ENCODE peak calls at places on chromosomes 4 and X, in four cellular contexts. O is aorta; F is stimulated activated naive B cell treated with anti-CD40 and anti-IgM and Interleukin-4, amounts not matched to agents 10 μg/mL and 1 μg/mL and 100 μg/mL, for 72 hours; H is tibial nerve. Y is an unnamed sample.

GRCh38 chrX:80285131-80285773 is 135.0 kb upstream of the TENT5D start:
- DNase-seq in H (no peak), O (no peak), F (no peak), Y (no peak)

GRCh38 chr4:52577285-52577968 is 81.7 kb downstream of the USP46 start:
- DNase-seq in F (no peak), O (no peak), H (no peak), Y (no peak)

GRCh38 chr4:109989044-109989443 is 76.4 kb downstream of the EGF start:
- DNase-seq in H (no peak), O (no peak), F (no peak), Y (no peak)

GRCh38 chrX:40700640-40701342 is 34.6 kb downstream of the MED14 start:
- DNase-seq in F (no peak), H (no peak), O (no peak), Y (no peak)

GRCh38 chr4:163330828-163331628 is 1.4 kb downstream of the NPY1R start:
- DNase-seq in O (peak; percentile 69), F (no peak), H (no peak), Y (no peak)

GRCh38 chrX:151393514-151393913 is 3.5 kb upstream of the VMA21 start:
- DNase-seq in O (no peak), H (no peak), F (no peak), Y (no peak)

GRCh38 chr4:42425146-42426065 is 28.1 kb downstream of the SHISA3 start:
- DNase-seq in F (no peak), H (no peak), O (no peak), Y (no peak)

GRCh38 chrX:1486749-1487361 is 34.1 kb upstream of the ASMTL start:
- DNase-seq in O (peak; percentile 76), H (no peak), F (no peak), Y (peak; percentile 60)

GRCh38 chr4:175419120-175419774 is 392.8 kb downstream of the GPM6A start:
- DNase-seq in H (no peak), O (no peak), F (no peak), Y (no peak)

GRCh38 chr4:70902577-70903281 is 560 bp downstream of the MOB1B start:
- DNase-seq in F (peak; percentile 5), O (no peak), H (peak; percentile 19), Y (no peak)

GRCh38 chrX:138519296-138519695 is 192.2 kb downstream of the FGF13 start:
- DNase-seq in F (no peak), O (no peak), H (no peak), Y (no peak)

GRCh38 chrX:101656817-101657216 is 2.8 kb downstream of the ARMCX2 start:
- DNase-seq in H (no peak), O (no peak), F (no peak), Y (no peak)

GRCh38 chr4:148542922-148543623 is 100.9 kb upstream of the NR3C2 start:
- DNase-seq in F (no peak), O (no peak), H (no peak), Y (no peak)

GRCh38 chr4:178665916-178666315 is 1223.7 kb upstream of the AGA start:
- DNase-seq in H (no peak), F (no peak), O (no peak), Y (no peak)

GRCh38 chr4:174217273-174218126 is 66.0 kb downstream of the FBXO8 start:
- DNase-seq in H (no peak), F (no peak), O (peak; percentile 73), Y (peak; percentile 21)

GRCh38 chrX:43560247-43560946 is 95.7 kb upstream of the MAOA start:
- DNase-seq in O (no peak), H (no peak), F (no peak), Y (no peak)

GRCh38 chrX:15336023-15336413 is 695 bp upstream of the PIGA start:
- DNase-seq in H (peak; percentile 7), F (peak; percentile 45), O (no peak), Y (no peak)

GRCh38 chrX:134990475-134991473 is at the start of gene SMIM10:
- DNase-seq in F (peak; percentile 9), H (peak; percentile 65), O (peak; percentile 93), Y (peak; percentile 69)

GRCh38 chr4:17636696-17637351 is 22.4 kb downstream of the MED28 start:
- DNase-seq in O (peak; percentile 93), F (peak; percentile 59), H (peak; percentile 78), Y (peak; percentile 82)

GRCh38 chr4:52659722-52660261 is 691 bp upstream of the USP46 start:
- DNase-seq in O (peak; percentile 92), F (no peak), H (peak; percentile 43), Y (peak; percentile 85)